ENCODE peak calls at places on chromosomes 6 and 20, in six cellular contexts. Y, H, T, A, S and N are unnamed samples.

GRCh38 chr6:25193147-25193864 is 85.9 kb upstream of the CARMIL1 start:
- DNase-seq in H (no peak), A (peak; percentile 58), T (no peak), S (no peak), Y (peak; percentile 98), N (no peak)

GRCh38 chr6:127459231-127459641 is at the start of gene KIAA0408:
- DNase-seq in A (no peak), H (no peak), S (no peak), T (peak; percentile 72), Y (peak; percentile 67), N (no peak)

GRCh38 chr6:128337619-128338018 is 182.8 kb downstream of the PTPRK start:
- DNase-seq in Y (peak; percentile 15), T (no peak), S (no peak), A (no peak), H (no peak), N (no peak)

GRCh38 chr6:110708295-110708965 is 106.8 kb downstream of the CDK19 start:
- DNase-seq in A (no peak), S (no peak), T (peak; percentile 45), Y (peak; percentile 73), H (no peak), N (no peak)

GRCh38 chr6:56517155-56517745 is 125.4 kb downstream of the DST start:
- DNase-seq in A (no peak), S (no peak), Y (peak; percentile 55), H (no peak), T (no peak), N (no peak)

GRCh38 chr20:3828798-3829197 is 8.5 kb downstream of the AP5S1 start:
- DNase-seq in S (no peak), H (no peak), Y (no peak), T (no peak), A (no peak), N (no peak)

GRCh38 chr20:8997720-8998119 is 71.2 kb upstream of the PLCB4 start:
- DNase-seq in H (no peak), A (no peak), T (peak; percentile 33), Y (no peak), S (no peak), N (no peak)

GRCh38 chr6:105591053-105591452 is 188.2 kb upstream of the PREP start:
- DNase-seq in T (no peak), S (peak; percentile 45), H (peak; percentile 82), A (no peak), Y (peak; percentile 56), N (no peak)

GRCh38 chr6:168221000-168221399 is 98.6 kb downstream of the DACT2 start:
- DNase-seq in A (no peak), T (no peak), H (peak; percentile 57), S (peak; percentile 3), Y (no peak), N (no peak)

GRCh38 chr20:53984781-53985518 is 85.4 kb downstream of the BCAS1 start:
- DNase-seq in Y (peak; percentile 78), S (no peak), T (no peak), H (no peak), A (no peak), N (no peak)

GRCh38 chr6:27426045-27426620 is 37.6 kb downstream of the ZNF391 start:
- DNase-seq in H (no peak), Y (no peak), S (no peak), A (no peak), T (no peak), N (no peak)

DNA sequence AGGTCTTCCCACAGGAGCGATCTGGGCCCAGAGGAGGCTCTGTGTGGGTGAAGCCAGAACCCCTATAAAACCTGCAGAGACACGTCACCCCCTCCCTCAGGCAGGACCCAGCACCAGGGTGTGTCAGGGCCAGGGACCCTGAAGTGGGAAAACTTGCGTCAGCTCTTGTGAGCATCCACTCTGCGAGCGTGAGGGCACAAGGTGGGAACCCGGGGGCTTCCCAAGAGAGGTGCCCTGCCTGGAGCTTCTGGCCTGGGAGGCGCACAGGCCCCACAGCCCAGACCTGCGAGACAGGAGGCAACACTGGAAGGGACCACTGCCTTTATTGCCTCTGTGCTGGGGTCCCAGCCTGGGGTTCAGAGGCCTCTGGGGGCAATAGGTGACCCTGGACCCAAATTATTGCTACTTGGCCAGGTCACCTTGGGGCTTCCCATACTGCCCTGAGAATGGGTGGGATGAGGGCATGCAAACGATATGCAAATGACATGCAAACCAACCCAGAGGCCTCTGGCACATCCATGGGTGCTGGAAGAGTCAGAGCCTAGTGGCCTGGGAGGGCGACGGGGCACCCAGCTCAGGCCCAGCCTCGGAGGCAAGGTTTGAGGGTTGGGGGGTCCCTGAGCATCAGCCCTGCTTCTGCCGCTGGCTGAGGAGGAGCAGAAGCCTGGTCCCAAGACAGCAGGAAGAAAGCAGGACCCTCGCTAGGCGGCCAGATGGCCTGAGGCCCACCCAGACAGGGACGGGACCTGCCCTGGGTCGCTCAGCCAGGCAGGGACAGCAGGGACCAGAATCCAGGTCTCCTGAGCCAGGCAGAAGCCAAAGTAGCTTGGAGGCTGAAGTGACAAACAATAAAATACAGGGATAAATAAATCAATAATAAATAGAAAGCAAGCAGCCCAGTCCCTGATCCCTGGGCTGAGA is 5.1 kb upstream of the C20orf144 start:
- DNase-seq in T (no peak), H (no peak), S (no peak), Y (no peak), A (no peak), N (no peak)
- H3K4me2 ChIP-seq in T (no peak overlapping the region), H (no peak overlapping the region), S (no peak overlapping the region), Y (no peak overlapping the region), A (no peak overlapping the region), N (no peak overlapping the region)

GRCh38 chr20:47043076-47043475 is 148.4 kb downstream of the EYA2 start:
- DNase-seq in H (no peak), A (no peak), T (no peak), S (no peak), Y (no peak), N (no peak)

GRCh38 chr20:47042464-47042863 is 147.8 kb downstream of the EYA2 start:
- DNase-seq in Y (no peak), A (no peak), H (no peak), T (no peak), S (no peak), N (no peak)

GRCh38 chr20:47038581-47039560 is 144.2 kb downstream of the EYA2 start:
- DNase-seq in S (no peak), Y (peak; percentile 18), T (no peak), H (no peak), A (no peak), N (no peak)

GRCh38 chr20:47040506-47041125 is 146.0 kb downstream of the EYA2 start:
- DNase-seq in Y (no peak), A (no peak), S (no peak), H (no peak), T (no peak), N (no peak)

GRCh38 chr20:47041500-47041899 is 146.9 kb downstream of the EYA2 start:
- DNase-seq in Y (no peak), S (no peak), T (no peak), H (no peak), A (no peak), N (no peak)
- H3K9me2 ChIP-seq in Y (no peaks in the 10 kb centered on the region), S (no peaks in the 10 kb centered on the region), T (no peaks in the 10 kb centered on the region), H (no peaks in the 10 kb centered on the region), A (no peaks in the 10 kb centered on the region), N (no peaks in the 10 kb centered on the region)

GRCh38 chr6:36200154-36200891 is 3.8 kb downstream of the BRPF3 start:
- DNase-seq in A (no peak), S (no peak), T (no peak), Y (no peak), H (no peak), N (no peak)
- H3K79me2 ChIP-seq in A (peaks cover 37% of the 10 kb centered on the region), S (no peaks in the 10 kb centered on the region), T (peaks cover 61% of the 10 kb centered on the region), Y (peaks cover 78% of the 10 kb centered on the region), H (peaks cover 56% of the 10 kb centered on the region), N (peaks cover 14% of the 10 kb centered on the region)

GRCh38 chr6:44258325-44258863 is 1.1 kb upstream of the SLC35B2 start:
- DNase-seq in S (no peak), Y (no peak), H (no peak), T (no peak), A (no peak), N (peak; percentile 55)
- H3K4me2 ChIP-seq in S (peak overlapping the region; percentile 100), Y (no peak overlapping the region), H (no peak overlapping the region), T (peak overlapping the region; percentile 81), A (peak overlapping the region; percentile 99), N (peak overlapping the region; percentile 95)

DNA sequence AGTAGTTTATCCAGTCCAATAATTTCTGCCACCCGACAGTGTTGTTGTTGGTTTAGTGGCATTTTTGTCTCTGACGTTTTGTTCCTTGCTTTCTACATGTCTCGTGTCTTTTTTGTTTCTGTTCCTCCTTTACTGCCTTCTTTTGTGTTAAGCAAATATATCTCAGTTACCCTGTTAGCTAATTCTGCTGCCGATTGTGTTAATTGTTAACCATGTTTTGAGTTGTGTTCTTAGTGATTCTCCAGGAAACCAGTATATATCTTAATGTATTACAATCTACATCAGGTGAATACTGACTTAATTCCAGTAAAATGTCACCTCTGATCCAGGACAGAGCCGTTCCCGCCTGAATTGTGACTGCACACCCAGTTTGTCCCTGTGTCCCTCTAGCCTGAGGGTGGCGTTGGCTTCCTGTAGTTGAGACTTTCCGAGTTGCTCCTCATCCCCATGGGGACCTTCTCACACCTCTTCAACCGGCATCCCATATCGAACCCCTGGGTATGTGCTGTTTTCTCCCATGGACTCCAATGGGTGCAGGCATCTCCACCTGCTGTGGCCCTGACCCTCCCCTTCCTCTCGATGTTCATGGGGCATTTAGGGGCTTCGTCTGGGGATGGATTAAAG is 35.8 kb upstream of the BHLHE23 start:
- DNase-seq in T (no peak), H (no peak), Y (no peak), A (no peak), S (no peak), N (peak; percentile 56)
- H3K9me2 ChIP-seq in T (no peaks in the 10 kb centered on the region), H (no peaks in the 10 kb centered on the region), Y (no peaks in the 10 kb centered on the region), A (no peaks in the 10 kb centered on the region), S (no peaks in the 10 kb centered on the region), N (no peaks in the 10 kb centered on the region)

GRCh38 chr6:4906293-4906941 is 97.4 kb downstream of the RPP40 start:
- DNase-seq in Y (no peak), A (no peak), T (no peak), S (no peak), H (peak; percentile 39), N (no peak)
- H3K79me2 ChIP-seq in Y (peaks cover 88% of the 10 kb centered on the region), A (peaks cover 42% of the 10 kb centered on the region), T (peaks cover 99% of the 10 kb centered on the region), S (peaks cover 13% of the 10 kb centered on the region), H (peaks cover 91% of the 10 kb centered on the region), N (no peaks in the 10 kb centered on the region)

GRCh38 chr6:30782425-30783014 is 38.2 kb upstream of the IER3 start:
- DNase-seq in Y (peak; percentile 88), A (peak; percentile 75), T (no peak), H (no peak), S (no peak), N (no peak)
- H3K4me2 ChIP-seq in Y (peak overlapping the region; percentile 89), A (peak overlapping the region; percentile 84), T (no peak overlapping the region), H (no peak overlapping the region), S (no peak overlapping the region), N (no peak overlapping the region)